ENCODE peak calls at places on chromosomes 7 and 10, in six cellular contexts. One of them, this sample, is unnamed.

GRCh38 chr7:14095233-14095950 is 105.9 kb upstream of the ETV1 start:
- DNase-seq in tibial artery: no peak
- DNase-seq in fibroblast of the aortic adventitia: peak
- DNase-seq in PC-9: peak
- DNase-seq in sigmoid colon: no peak
- DNase-seq in dorsolateral prefrontal cortex: no peak
- DNase-seq in this sample: no peak

GRCh38 chr10:122078965-122079401 is 90.0 kb downstream of the TACC2 start:
- DNase-seq in fibroblast of the aortic adventitia: peak
- DNase-seq in PC-9: no peak
- DNase-seq in dorsolateral prefrontal cortex: no peak
- DNase-seq in tibial artery: no peak
- DNase-seq in sigmoid colon: no peak
- DNase-seq in this sample: no peak

GRCh38 chr10:112519129-112519761 is 72.2 kb downstream of the VTI1A start:
- DNase-seq in dorsolateral prefrontal cortex: no peak
- DNase-seq in fibroblast of the aortic adventitia: no peak
- DNase-seq in tibial artery: no peak
- DNase-seq in PC-9: peak
- DNase-seq in sigmoid colon: no peak
- DNase-seq in this sample: no peak

GRCh38 chr10:123140164-123140982 is 4.6 kb downstream of the HMX3 start:
- DNase-seq in sigmoid colon: peak
- DNase-seq in fibroblast of the aortic adventitia: no peak
- DNase-seq in PC-9: no peak
- DNase-seq in tibial artery: no peak
- DNase-seq in dorsolateral prefrontal cortex: no peak
- DNase-seq in this sample: no peak

GRCh38 chr7:157004050-157004838 is 6.2 kb downstream of the MNX1 start:
- DNase-seq in dorsolateral prefrontal cortex: no peak
- DNase-seq in fibroblast of the aortic adventitia: peak
- DNase-seq in sigmoid colon: no peak
- DNase-seq in tibial artery: peak
- DNase-seq in PC-9: no peak
- DNase-seq in this sample: no peak

GRCh38 chr10:65342226-65342625 is 1583.6 kb upstream of the LRRTM3 start:
- DNase-seq in sigmoid colon: no peak
- DNase-seq in dorsolateral prefrontal cortex: no peak
- DNase-seq in tibial artery: no peak
- DNase-seq in PC-9: no peak
- DNase-seq in fibroblast of the aortic adventitia: no peak
- DNase-seq in this sample: no peak

GRCh38 chr7:155618708-155619633 is 25.5 kb upstream of the RBM33 start:
- DNase-seq in tibial artery: no peak
- DNase-seq in sigmoid colon: no peak
- DNase-seq in dorsolateral prefrontal cortex: no peak
- DNase-seq in fibroblast of the aortic adventitia: no peak
- DNase-seq in PC-9: no peak
- DNase-seq in this sample: no peak

GRCh38 chr7:138538996-138539644 is 79.1 kb downstream of the TRIM24 start:
- DNase-seq in PC-9: no peak
- DNase-seq in fibroblast of the aortic adventitia: no peak
- DNase-seq in sigmoid colon: no peak
- DNase-seq in dorsolateral prefrontal cortex: no peak
- DNase-seq in tibial artery: no peak
- DNase-seq in this sample: no peak

GRCh38 chr7:101941481-101942383 is 124.3 kb downstream of the CUX1 start:
- DNase-seq in PC-9: peak
- DNase-seq in fibroblast of the aortic adventitia: peak
- DNase-seq in dorsolateral prefrontal cortex: peak
- DNase-seq in tibial artery: no peak
- DNase-seq in sigmoid colon: peak
- DNase-seq in this sample: no peak

GRCh38 chr10:42783181-42783549 is 570 bp downstream of the BMS1 start:
- DNase-seq in sigmoid colon: no peak
- DNase-seq in tibial artery: no peak
- DNase-seq in PC-9: peak
- DNase-seq in fibroblast of the aortic adventitia: peak
- DNase-seq in dorsolateral prefrontal cortex: peak
- DNase-seq in this sample: peak

GRCh38 chr10:126872768-126873167 is 32.5 kb upstream of the DOCK1 start:
- DNase-seq in PC-9: no peak
- DNase-seq in dorsolateral prefrontal cortex: no peak
- DNase-seq in sigmoid colon: no peak
- DNase-seq in tibial artery: no peak
- DNase-seq in fibroblast of the aortic adventitia: peak
- DNase-seq in this sample: no peak

GRCh38 chr10:102669206-102670064 is 25.2 kb downstream of the TRIM8 start:
- DNase-seq in tibial artery: peak
- DNase-seq in PC-9: peak
- DNase-seq in sigmoid colon: peak
- DNase-seq in dorsolateral prefrontal cortex: no peak
- DNase-seq in fibroblast of the aortic adventitia: no peak
- DNase-seq in this sample: no peak
- TF ChIP-seq CTCF in tibial artery: no peak
- TF ChIP-seq CTCF in PC-9: peak
- TF ChIP-seq CTCF in sigmoid colon: no peak
- TF ChIP-seq CTCF in dorsolateral prefrontal cortex: peak
- TF ChIP-seq CTCF in fibroblast of the aortic adventitia: peak
- TF ChIP-seq CTCF in this sample: peak

GRCh38 chr7:149140784-149141183 is 6.5 kb upstream of the ZNF398 start:
- DNase-seq in PC-9: peak
- DNase-seq in dorsolateral prefrontal cortex: no peak
- DNase-seq in fibroblast of the aortic adventitia: no peak
- DNase-seq in sigmoid colon: no peak
- DNase-seq in tibial artery: no peak
- DNase-seq in this sample: no peak
- H3K4me3 ChIP-seq in PC-9: no peak
- H3K4me3 ChIP-seq in dorsolateral prefrontal cortex: no peak
- H3K4me3 ChIP-seq in fibroblast of the aortic adventitia: no peak
- H3K4me3 ChIP-seq in sigmoid colon: no peak
- H3K4me3 ChIP-seq in tibial artery: no peak
- H3K4me3 ChIP-seq in this sample: no peak

GRCh38 chr7:6026011-6026819 is 5.0 kb upstream of the ANKRD61 start:
- DNase-seq in sigmoid colon: peak
- DNase-seq in fibroblast of the aortic adventitia: no peak
- DNase-seq in dorsolateral prefrontal cortex: no peak
- DNase-seq in tibial artery: peak
- DNase-seq in PC-9: no peak
- DNase-seq in this sample: peak
- TF ChIP-seq CTCF in sigmoid colon: no peak
- TF ChIP-seq CTCF in fibroblast of the aortic adventitia: peak
- TF ChIP-seq CTCF in dorsolateral prefrontal cortex: no peak
- TF ChIP-seq CTCF in tibial artery: no peak
- TF ChIP-seq CTCF in PC-9: peak
- TF ChIP-seq CTCF in this sample: peak

DNA sequence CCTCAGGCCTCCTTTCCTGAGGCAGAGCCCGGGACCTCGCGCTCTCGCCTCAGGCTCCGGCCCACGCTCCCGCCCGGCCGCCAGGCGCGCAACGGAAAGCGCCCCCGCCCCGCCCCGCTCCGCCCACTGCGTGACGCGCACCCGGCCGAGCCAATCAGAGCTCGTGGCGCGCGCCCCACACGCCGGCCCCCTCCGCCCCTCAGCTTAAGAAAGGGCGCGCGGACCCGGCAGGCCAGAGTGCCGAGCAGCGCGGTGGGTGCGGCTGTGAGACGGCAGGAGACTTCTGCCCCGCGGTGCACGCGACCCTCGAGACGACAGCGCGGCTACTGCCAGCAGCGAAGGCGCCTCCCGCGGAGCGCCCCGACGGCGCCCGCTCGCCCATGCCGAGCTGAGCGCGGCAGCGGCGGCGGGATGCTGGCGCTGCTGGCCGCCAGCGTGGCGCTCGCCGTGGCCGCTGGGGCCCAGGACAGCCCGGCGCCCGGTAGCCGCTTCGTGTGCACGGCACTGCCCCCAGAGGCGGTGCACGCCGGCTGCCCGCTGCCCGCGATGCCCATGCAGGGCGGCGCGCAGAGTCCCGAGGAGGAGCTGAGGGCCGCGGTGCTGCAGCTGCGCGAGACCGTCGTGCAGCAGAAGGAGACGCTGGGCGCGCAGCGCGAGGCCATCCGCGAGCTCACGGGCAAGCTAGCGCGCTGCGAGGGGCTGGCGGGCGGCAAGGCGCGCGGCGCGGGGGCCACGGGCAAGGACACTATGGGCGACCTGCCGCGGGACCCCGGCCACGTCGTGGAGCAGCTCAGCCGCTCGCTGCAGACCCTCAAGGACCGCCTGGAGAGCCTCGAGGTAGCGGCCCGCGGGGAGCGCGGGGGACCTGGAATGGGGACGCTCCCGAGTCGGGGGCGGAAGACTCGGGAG is at the start of gene NPTX2:
- DNase-seq in tibial artery: peak
- DNase-seq in sigmoid colon: no peak
- DNase-seq in PC-9: no peak
- DNase-seq in dorsolateral prefrontal cortex: peak
- DNase-seq in fibroblast of the aortic adventitia: peak
- DNase-seq in this sample: no peak
- H3K4me3 ChIP-seq in tibial artery: peak
- H3K4me3 ChIP-seq in sigmoid colon: peak
- H3K4me3 ChIP-seq in PC-9: no peak
- H3K4me3 ChIP-seq in dorsolateral prefrontal cortex: peak
- H3K4me3 ChIP-seq in fibroblast of the aortic adventitia: peak
- H3K4me3 ChIP-seq in this sample: no peak

DNA sequence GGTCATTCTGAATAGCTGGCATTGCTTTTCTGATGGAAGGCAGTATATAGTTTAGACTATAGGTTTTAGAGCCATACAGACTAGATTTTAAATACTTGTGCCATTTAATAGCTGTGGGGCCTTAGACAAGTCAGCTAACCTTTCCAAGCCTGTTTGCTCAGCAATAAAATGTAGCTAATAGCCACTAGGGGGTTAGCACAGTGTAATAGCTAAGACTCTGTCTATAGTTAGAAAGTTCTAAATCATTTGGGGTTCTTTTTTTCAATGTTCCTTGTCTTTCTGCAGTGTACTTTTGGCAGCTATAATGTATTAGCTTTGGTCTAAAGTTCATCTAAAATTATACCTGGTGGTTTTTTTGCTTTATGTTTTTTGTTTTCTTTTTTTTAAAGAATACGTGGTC is 7.5 kb upstream of the KIFBP start:
- DNase-seq in fibroblast of the aortic adventitia: no peak
- DNase-seq in sigmoid colon: no peak
- DNase-seq in tibial artery: no peak
- DNase-seq in PC-9: no peak
- DNase-seq in dorsolateral prefrontal cortex: no peak
- DNase-seq in this sample: no peak
- TF ChIP-seq CTCF in fibroblast of the aortic adventitia: no peak
- TF ChIP-seq CTCF in sigmoid colon: no peak
- TF ChIP-seq CTCF in tibial artery: peak
- TF ChIP-seq CTCF in PC-9: peak
- TF ChIP-seq CTCF in dorsolateral prefrontal cortex: no peak
- TF ChIP-seq CTCF in this sample: peak

GRCh38 chr7:93651603-93652159 is 77.2 kb upstream of the CALCR start:
- DNase-seq in tibial artery: no peak
- DNase-seq in fibroblast of the aortic adventitia: no peak
- DNase-seq in sigmoid colon: no peak
- DNase-seq in PC-9: no peak
- DNase-seq in dorsolateral prefrontal cortex: no peak
- DNase-seq in this sample: no peak

DNA sequence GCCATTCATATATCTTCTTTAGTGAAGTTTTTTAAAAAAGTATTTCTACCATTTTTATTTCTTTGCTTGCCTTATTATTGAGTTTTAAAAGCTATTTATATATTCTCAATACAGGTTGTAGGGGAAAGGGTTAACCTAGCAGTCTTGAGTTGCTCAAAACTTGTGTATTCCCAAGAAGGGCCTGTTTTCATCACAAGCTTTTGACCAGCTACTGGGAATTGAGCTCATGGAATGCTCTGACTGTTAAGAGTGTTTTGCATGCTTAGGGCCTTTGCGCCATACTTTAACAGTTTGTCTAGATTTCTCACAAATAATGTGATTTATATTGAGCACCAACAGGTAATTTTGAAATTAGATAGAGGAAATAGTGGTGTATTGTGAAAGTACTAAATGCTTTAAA is 72.0 kb upstream of the CALCR start:
- DNase-seq in tibial artery: no peak
- DNase-seq in dorsolateral prefrontal cortex: no peak
- DNase-seq in PC-9: no peak
- DNase-seq in fibroblast of the aortic adventitia: no peak
- DNase-seq in sigmoid colon: no peak
- DNase-seq in this sample: no peak
- H3K4me3 ChIP-seq in tibial artery: no peak
- H3K4me3 ChIP-seq in dorsolateral prefrontal cortex: no peak
- H3K4me3 ChIP-seq in PC-9: no peak
- H3K4me3 ChIP-seq in fibroblast of the aortic adventitia: no peak
- H3K4me3 ChIP-seq in sigmoid colon: no peak
- H3K4me3 ChIP-seq in this sample: no peak

GRCh38 chr7:51062222-51062987 is 254.2 kb downstream of the COBL start:
- DNase-seq in PC-9: no peak
- DNase-seq in dorsolateral prefrontal cortex: peak
- DNase-seq in fibroblast of the aortic adventitia: no peak
- DNase-seq in sigmoid colon: no peak
- DNase-seq in tibial artery: no peak
- DNase-seq in this sample: no peak

GRCh38 chr7:51058764-51059163 is 257.8 kb downstream of the COBL start:
- DNase-seq in PC-9: no peak
- DNase-seq in fibroblast of the aortic adventitia: no peak
- DNase-seq in tibial artery: no peak
- DNase-seq in dorsolateral prefrontal cortex: no peak
- DNase-seq in sigmoid colon: no peak
- DNase-seq in this sample: no peak

GRCh38 chr7:51064688-51065087 is 251.9 kb downstream of the COBL start:
- DNase-seq in sigmoid colon: no peak
- DNase-seq in fibroblast of the aortic adventitia: no peak
- DNase-seq in dorsolateral prefrontal cortex: no peak
- DNase-seq in tibial artery: no peak
- DNase-seq in PC-9: no peak
- DNase-seq in this sample: no peak

GRCh38 chr7:51059493-51059892 is 257.1 kb downstream of the COBL start:
- DNase-seq in PC-9: no peak
- DNase-seq in fibroblast of the aortic adventitia: no peak
- DNase-seq in dorsolateral prefrontal cortex: no peak
- DNase-seq in tibial artery: no peak
- DNase-seq in sigmoid colon: no peak
- DNase-seq in this sample: no peak

GRCh38 chr7:51060536-51060935 is 256.1 kb downstream of the COBL start:
- DNase-seq in fibroblast of the aortic adventitia: no peak
- DNase-seq in tibial artery: no peak
- DNase-seq in sigmoid colon: no peak
- DNase-seq in PC-9: no peak
- DNase-seq in dorsolateral prefrontal cortex: no peak
- DNase-seq in this sample: no peak
- TF ChIP-seq CTCF in fibroblast of the aortic adventitia: no peak
- TF ChIP-seq CTCF in tibial artery: no peak
- TF ChIP-seq CTCF in sigmoid colon: no peak
- TF ChIP-seq CTCF in PC-9: peak
- TF ChIP-seq CTCF in dorsolateral prefrontal cortex: no peak
- TF ChIP-seq CTCF in this sample: no peak

GRCh38 chr10:78190051-78190450 is 156.4 kb downstream of the RPS24 start:
- DNase-seq in fibroblast of the aortic adventitia: no peak
- DNase-seq in PC-9: no peak
- DNase-seq in tibial artery: no peak
- DNase-seq in dorsolateral prefrontal cortex: no peak
- DNase-seq in sigmoid colon: no peak
- DNase-seq in this sample: no peak
- H3K4me3 ChIP-seq in fibroblast of the aortic adventitia: no peak
- H3K4me3 ChIP-seq in PC-9: no peak
- H3K4me3 ChIP-seq in tibial artery: no peak
- H3K4me3 ChIP-seq in dorsolateral prefrontal cortex: no peak
- H3K4me3 ChIP-seq in sigmoid colon: no peak
- H3K4me3 ChIP-seq in this sample: no peak